ENCODE peak calls at places on chromosomes 11 and 22, in nine cellular contexts. One of them, this sample, is unnamed.
A peak's percentile ranks its signal among the peaks of the same experiment; 100 is the strongest.

GRCh38 chr11:18203723-18204122 is 31.1 kb downstream of the MRGPRX4 start:
- DNase-seq in AG10803: no peak
- DNase-seq in ovary: no peak
- DNase-seq in bronchial epithelial cell: peak; percentile 10
- DNase-seq in BE2C: peak; percentile 16
- DNase-seq in A549: peak; percentile 28
- DNase-seq in lower leg skin: no peak
- DNase-seq in tibial nerve: no peak
- DNase-seq in stomach: no peak
- DNase-seq in this sample: peak; percentile 9

GRCh38 chr11:76700177-76701100 is 29.9 kb upstream of the LRRC32 start:
- DNase-seq in AG10803: peak; percentile 95
- DNase-seq in ovary: peak; percentile 52
- DNase-seq in bronchial epithelial cell: peak; percentile 47
- DNase-seq in BE2C: peak; percentile 75
- DNase-seq in A549: peak; percentile 64
- DNase-seq in lower leg skin: peak; percentile 91
- DNase-seq in tibial nerve: no peak
- DNase-seq in stomach: no peak
- DNase-seq in this sample: peak; percentile 85

GRCh38 chr11:59437770-59438169 is 1.5 kb downstream of the OR5A1 start:
- DNase-seq in AG10803: no peak
- DNase-seq in ovary: no peak
- DNase-seq in bronchial epithelial cell: no peak
- DNase-seq in BE2C: no peak
- DNase-seq in A549: no peak
- DNase-seq in lower leg skin: no peak
- DNase-seq in tibial nerve: no peak
- DNase-seq in stomach: no peak
- DNase-seq in this sample: no peak

GRCh38 chr11:12165237-12165875 is 55.0 kb downstream of the MICAL2 start:
- DNase-seq in AG10803: no peak
- DNase-seq in ovary: no peak
- DNase-seq in bronchial epithelial cell: peak; percentile 71
- DNase-seq in BE2C: no peak
- DNase-seq in A549: no peak
- DNase-seq in lower leg skin: peak; percentile 26
- DNase-seq in tibial nerve: no peak
- DNase-seq in stomach: no peak
- DNase-seq in this sample: no peak

GRCh38 chr22:39091136-39092081 is 5.6 kb upstream of the APOBEC3H start:
- DNase-seq in AG10803: no peak
- DNase-seq in ovary: no peak
- DNase-seq in bronchial epithelial cell: no peak
- DNase-seq in BE2C: no peak
- DNase-seq in A549: no peak
- DNase-seq in lower leg skin: no peak
- DNase-seq in tibial nerve: no peak
- DNase-seq in stomach: no peak
- DNase-seq in this sample: no peak

GRCh38 chr11:72410956-72411355 is 23.4 kb downstream of the CLPB start:
- DNase-seq in AG10803: no peak
- DNase-seq in ovary: no peak
- DNase-seq in bronchial epithelial cell: no peak
- DNase-seq in BE2C: no peak
- DNase-seq in A549: no peak
- DNase-seq in lower leg skin: no peak
- DNase-seq in tibial nerve: no peak
- DNase-seq in stomach: no peak
- DNase-seq in this sample: no peak

GRCh38 chr11:59172345-59173079 is 580 bp downstream of the DTX4 start:
- DNase-seq in AG10803: no peak
- DNase-seq in ovary: peak; percentile 59
- DNase-seq in bronchial epithelial cell: no peak
- DNase-seq in BE2C: no peak
- DNase-seq in A549: no peak
- DNase-seq in lower leg skin: peak; percentile 88
- DNase-seq in tibial nerve: no peak
- DNase-seq in stomach: peak; percentile 29
- DNase-seq in this sample: no peak

GRCh38 chr11:7577883-7578242 is 64.1 kb downstream of the PPFIBP2 start:
- DNase-seq in AG10803: peak; percentile 55
- DNase-seq in ovary: no peak
- DNase-seq in bronchial epithelial cell: peak; percentile 51
- DNase-seq in BE2C: peak; percentile 12
- DNase-seq in A549: no peak
- DNase-seq in lower leg skin: no peak
- DNase-seq in tibial nerve: no peak
- DNase-seq in stomach: no peak
- DNase-seq in this sample: peak; percentile 64

GRCh38 chr11:107408762-107409200 is 48.8 kb downstream of the CWF19L2 start:
- DNase-seq in AG10803: no peak
- DNase-seq in ovary: no peak
- DNase-seq in bronchial epithelial cell: no peak
- DNase-seq in BE2C: no peak
- DNase-seq in A549: no peak
- DNase-seq in lower leg skin: no peak
- DNase-seq in tibial nerve: no peak
- DNase-seq in stomach: no peak
- DNase-seq in this sample: no peak

GRCh38 chr22:24465975-24466374 is 29.2 kb upstream of the UPB1 start:
- DNase-seq in AG10803: no peak
- DNase-seq in ovary: no peak
- DNase-seq in bronchial epithelial cell: no peak
- DNase-seq in BE2C: no peak
- DNase-seq in A549: no peak
- DNase-seq in lower leg skin: no peak
- DNase-seq in tibial nerve: no peak
- DNase-seq in stomach: no peak
- DNase-seq in this sample: no peak

GRCh38 chr22:20494978-20495860 is at the start of gene KLHL22:
- DNase-seq in AG10803: peak; percentile 32
- DNase-seq in ovary: no peak
- DNase-seq in bronchial epithelial cell: no peak
- DNase-seq in BE2C: peak; percentile 74
- DNase-seq in A549: no peak
- DNase-seq in lower leg skin: peak; percentile 89
- DNase-seq in tibial nerve: no peak
- DNase-seq in stomach: peak; percentile 40
- DNase-seq in this sample: peak; percentile 33

GRCh38 chr22:42383287-42383686 is 48.9 kb downstream of the NFAM1 start:
- DNase-seq in AG10803: no peak
- DNase-seq in ovary: no peak
- DNase-seq in bronchial epithelial cell: no peak
- DNase-seq in BE2C: no peak
- DNase-seq in A549: no peak
- DNase-seq in lower leg skin: no peak
- DNase-seq in tibial nerve: no peak
- DNase-seq in stomach: no peak
- DNase-seq in this sample: no peak

GRCh38 chr22:48757581-48757980 is 1070.1 kb downstream of the BRD1 start:
- DNase-seq in AG10803: no peak
- DNase-seq in ovary: peak; percentile 15
- DNase-seq in bronchial epithelial cell: no peak
- DNase-seq in BE2C: no peak
- DNase-seq in A549: no peak
- DNase-seq in lower leg skin: peak; percentile 66
- DNase-seq in tibial nerve: peak; percentile 7
- DNase-seq in stomach: peak; percentile 14
- DNase-seq in this sample: no peak

GRCh38 chr11:95625164-95626017 is 164.2 kb downstream of the FAM76B start:
- DNase-seq in AG10803: no peak
- DNase-seq in ovary: no peak
- DNase-seq in bronchial epithelial cell: no peak
- DNase-seq in BE2C: no peak
- DNase-seq in A549: no peak
- DNase-seq in lower leg skin: no peak
- DNase-seq in tibial nerve: no peak
- DNase-seq in stomach: no peak
- DNase-seq in this sample: no peak

GRCh38 chr11:59574467-59574866 is 41.1 kb downstream of the OSBP start:
- DNase-seq in AG10803: peak; percentile 32
- DNase-seq in ovary: no peak
- DNase-seq in bronchial epithelial cell: no peak
- DNase-seq in BE2C: no peak
- DNase-seq in A549: no peak
- DNase-seq in lower leg skin: no peak
- DNase-seq in tibial nerve: no peak
- DNase-seq in stomach: no peak
- DNase-seq in this sample: peak; percentile 49

GRCh38 chr11:96091476-96091875 is 167.6 kb upstream of the MTMR2 start:
- DNase-seq in AG10803: no peak
- DNase-seq in ovary: no peak
- DNase-seq in bronchial epithelial cell: no peak
- DNase-seq in BE2C: no peak
- DNase-seq in A549: peak; percentile 23
- DNase-seq in lower leg skin: no peak
- DNase-seq in tibial nerve: no peak
- DNase-seq in stomach: no peak
- DNase-seq in this sample: peak; percentile 28

GRCh38 chr11:122976396-122976733 is 5.3 kb downstream of the BSX start:
- DNase-seq in AG10803: no peak
- DNase-seq in ovary: no peak
- DNase-seq in bronchial epithelial cell: no peak
- DNase-seq in BE2C: no peak
- DNase-seq in A549: no peak
- DNase-seq in lower leg skin: no peak
- DNase-seq in tibial nerve: no peak
- DNase-seq in stomach: no peak
- DNase-seq in this sample: no peak

GRCh38 chr11:6607190-6607635 is 3.6 kb downstream of the ILK start:
- DNase-seq in AG10803: peak; percentile 48
- DNase-seq in ovary: no peak
- DNase-seq in bronchial epithelial cell: no peak
- DNase-seq in BE2C: no peak
- DNase-seq in A549: no peak
- DNase-seq in lower leg skin: peak; percentile 5
- DNase-seq in tibial nerve: no peak
- DNase-seq in stomach: no peak
- DNase-seq in this sample: no peak

GRCh38 chr22:17946691-17947367 is 77.5 kb downstream of the MICAL3 start:
- DNase-seq in AG10803: no peak
- DNase-seq in ovary: no peak
- DNase-seq in bronchial epithelial cell: peak; percentile 80
- DNase-seq in BE2C: no peak
- DNase-seq in A549: no peak
- DNase-seq in lower leg skin: no peak
- DNase-seq in tibial nerve: no peak
- DNase-seq in stomach: peak; percentile 20
- DNase-seq in this sample: no peak

GRCh38 chr22:37610480-37611148 is 2.0 kb downstream of the GGA1 start:
- DNase-seq in AG10803: no peak
- DNase-seq in ovary: no peak
- DNase-seq in bronchial epithelial cell: no peak
- DNase-seq in BE2C: no peak
- DNase-seq in A549: no peak
- DNase-seq in lower leg skin: no peak
- DNase-seq in tibial nerve: no peak
- DNase-seq in stomach: no peak
- DNase-seq in this sample: no peak
- H3K4me3 ChIP-seq in AG10803: no peak overlapping the region
- H3K4me3 ChIP-seq in ovary: no peak overlapping the region
- H3K4me3 ChIP-seq in bronchial epithelial cell: no peak overlapping the region
- H3K4me3 ChIP-seq in BE2C: no peak overlapping the region
- H3K4me3 ChIP-seq in A549: no peak overlapping the region
- H3K4me3 ChIP-seq in lower leg skin: no peak overlapping the region
- H3K4me3 ChIP-seq in tibial nerve: no peak overlapping the region
- H3K4me3 ChIP-seq in stomach: no peak overlapping the region
- H3K4me3 ChIP-seq in this sample: peak overlapping the region; percentile 6

GRCh38 chr11:34105079-34105956 is at the start of gene NAT10:
- DNase-seq in AG10803: peak; percentile 99
- DNase-seq in ovary: peak; percentile 96
- DNase-seq in bronchial epithelial cell: peak; percentile 98
- DNase-seq in BE2C: peak; percentile 92
- DNase-seq in A549: peak; percentile 99
- DNase-seq in lower leg skin: peak; percentile 99
- DNase-seq in tibial nerve: peak; percentile 92
- DNase-seq in stomach: peak; percentile 98
- DNase-seq in this sample: peak; percentile 99
- TF ChIP-seq CTCF in AG10803: peak; percentile 19
- TF ChIP-seq CTCF in ovary: peak; percentile 15
- TF ChIP-seq CTCF in bronchial epithelial cell: peak; percentile 34
- TF ChIP-seq CTCF in BE2C: no peak
- TF ChIP-seq CTCF in A549: no peak
- TF ChIP-seq CTCF in lower leg skin: no peak
- TF ChIP-seq CTCF in tibial nerve: peak; percentile 52
- TF ChIP-seq CTCF in stomach: no peak
- TF ChIP-seq CTCF in this sample: peak; percentile 9

DNA sequence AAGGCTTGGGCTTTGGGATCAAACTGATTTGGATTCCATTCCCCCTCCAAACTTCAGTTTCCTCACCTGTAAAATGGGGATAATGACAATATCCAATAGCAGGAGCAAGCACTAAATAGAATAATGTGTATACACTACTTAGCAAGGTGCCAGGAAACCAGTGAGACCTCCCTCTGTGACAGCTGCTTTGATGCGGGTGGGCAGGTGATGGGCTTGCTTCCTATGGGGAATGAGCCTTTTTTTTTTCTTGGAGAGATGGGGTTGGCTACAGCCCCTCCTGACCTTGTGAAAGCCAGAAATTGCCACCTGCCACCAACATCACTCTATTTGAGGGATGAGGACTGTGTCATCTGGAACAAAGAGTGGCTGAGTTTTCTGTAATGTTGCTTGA is 1.1 kb downstream of the CD82 start:
- DNase-seq in AG10803: no peak
- DNase-seq in ovary: no peak
- DNase-seq in bronchial epithelial cell: no peak
- DNase-seq in BE2C: no peak
- DNase-seq in A549: no peak
- DNase-seq in lower leg skin: no peak
- DNase-seq in tibial nerve: no peak
- DNase-seq in stomach: no peak
- DNase-seq in this sample: no peak
- H3K4me3 ChIP-seq in AG10803: no peak overlapping the region
- H3K4me3 ChIP-seq in ovary: no peak overlapping the region
- H3K4me3 ChIP-seq in bronchial epithelial cell: peak overlapping the region; percentile 71
- H3K4me3 ChIP-seq in BE2C: no peak overlapping the region
- H3K4me3 ChIP-seq in A549: no peak overlapping the region
- H3K4me3 ChIP-seq in lower leg skin: no peak overlapping the region
- H3K4me3 ChIP-seq in tibial nerve: peak overlapping the region; percentile 44
- H3K4me3 ChIP-seq in stomach: peak overlapping the region; percentile 66
- H3K4me3 ChIP-seq in this sample: no peak overlapping the region

DNA sequence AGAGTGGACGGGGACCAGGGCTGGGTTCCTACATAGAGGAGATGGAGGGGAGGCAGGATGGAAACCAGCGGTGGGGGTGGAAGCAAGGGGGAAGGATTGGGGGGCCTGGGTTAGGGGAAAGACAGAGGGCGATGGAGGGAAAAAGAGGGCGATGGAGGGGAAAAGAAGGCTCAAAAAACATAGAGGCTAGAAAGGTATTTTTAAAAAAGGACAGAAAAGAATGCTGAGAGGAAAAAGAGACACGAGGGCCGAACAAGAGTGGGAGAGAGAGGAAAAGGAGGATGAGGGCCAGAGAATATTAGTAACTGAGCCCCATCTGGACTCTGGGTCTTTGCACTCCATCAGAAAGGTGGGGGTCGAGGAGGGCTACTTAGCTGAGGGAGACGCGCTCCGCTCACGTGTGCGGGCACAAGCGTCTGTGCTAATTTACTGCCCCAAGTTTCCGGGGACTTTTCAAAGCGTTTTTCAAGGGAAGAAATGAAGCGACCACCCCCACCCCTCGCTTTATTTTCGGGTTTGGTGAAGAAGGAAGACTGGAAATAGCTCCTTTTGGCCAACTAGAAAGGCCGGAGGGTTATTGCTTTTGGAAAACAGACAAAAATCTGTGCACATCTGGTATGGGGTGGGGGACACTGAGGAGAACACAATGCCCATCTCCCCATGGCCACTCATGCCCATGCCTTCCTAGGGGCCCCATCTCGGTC is 14.4 kb downstream of the PAX6 start:
- DNase-seq in AG10803: no peak
- DNase-seq in ovary: no peak
- DNase-seq in bronchial epithelial cell: no peak
- DNase-seq in BE2C: no peak
- DNase-seq in A549: no peak
- DNase-seq in lower leg skin: peak; percentile 77
- DNase-seq in tibial nerve: no peak
- DNase-seq in stomach: no peak
- DNase-seq in this sample: no peak
- TF ChIP-seq CTCF in AG10803: no peak
- TF ChIP-seq CTCF in ovary: no peak
- TF ChIP-seq CTCF in bronchial epithelial cell: no peak
- TF ChIP-seq CTCF in BE2C: no peak
- TF ChIP-seq CTCF in A549: no peak
- TF ChIP-seq CTCF in lower leg skin: no peak
- TF ChIP-seq CTCF in tibial nerve: no peak
- TF ChIP-seq CTCF in stomach: no peak
- TF ChIP-seq CTCF in this sample: no peak

This sample was measured in fibroblast of the aortic adventitia.